ENCODE peak calls at places on chromosomes 5 and 9, in six cellular contexts. J, K, D, B, O and Q are unnamed samples.

GRCh38 chr5:76710991-76711390 is 4.9 kb upstream of the F2R start:
- DNase-seq in J (no peak), K (peak), D (no peak), B (peak), O (no peak), Q (no peak)

GRCh38 chr5:157449011-157449723 is 10.8 kb upstream of the NIPAL4 start:
- DNase-seq in J (peak), K (no peak), D (no peak), B (no peak), O (peak), Q (no peak)

GRCh38 chr5:169041180-169041579 is 259.8 kb downstream of the SLIT3 start:
- DNase-seq in J (no peak), K (no peak), D (no peak), B (no peak), O (no peak), Q (no peak)

GRCh38 chr5:27020965-27021364 is 17.4 kb downstream of the CDH9 start:
- DNase-seq in J (no peak), K (peak), D (no peak), B (peak), O (no peak), Q (no peak)

GRCh38 chr9:137385061-137385655 is 37.8 kb downstream of the EXD3 start:
- DNase-seq in J (no peak), K (no peak), D (no peak), B (no peak), O (no peak), Q (no peak)

GRCh38 chr5:32767948-32768427 is 56.9 kb downstream of the NPR3 start:
- DNase-seq in J (no peak), K (peak), D (peak), B (peak), O (no peak), Q (no peak)

GRCh38 chr9:22065431-22065830 is 56.3 kb upstream of the CDKN2B start:
- DNase-seq in J (no peak), K (no peak), D (no peak), B (no peak), O (no peak), Q (no peak)

GRCh38 chr5:172343741-172344140 is 60.2 kb upstream of the UBTD2 start:
- DNase-seq in J (no peak), K (no peak), D (no peak), B (no peak), O (no peak), Q (no peak)

GRCh38 chr5:130536726-130537125 is 628.3 kb downstream of the HINT1 start:
- DNase-seq in J (no peak), K (peak), D (no peak), B (no peak), O (no peak), Q (no peak)

GRCh38 chr5:146009020-146009419 is 72.6 kb downstream of the SH3RF2 start:
- DNase-seq in J (no peak), K (no peak), D (no peak), B (peak), O (no peak), Q (no peak)

GRCh38 chr9:132638240-132638639 is 31.5 kb downstream of the DDX31 start:
- DNase-seq in J (no peak), K (no peak), D (no peak), B (peak), O (no peak), Q (no peak)

GRCh38 chr9:90773593-90773992 is 28.0 kb upstream of the SYK start:
- DNase-seq in J (no peak), K (no peak), D (no peak), B (no peak), O (no peak), Q (no peak)

GRCh38 chr5:129098488-129099183 is 4.1 kb downstream of the ISOC1 start:
- DNase-seq in J (no peak), K (peak), D (no peak), B (no peak), O (no peak), Q (no peak)

GRCh38 chr9:99720455-99721050 is 101.1 kb upstream of the NR4A3 start:
- DNase-seq in J (no peak), K (peak), D (no peak), B (peak), O (no peak), Q (no peak)

GRCh38 chr9:3912260-3912659 is 386.5 kb upstream of the RFX3 start:
- DNase-seq in J (no peak), K (peak), D (no peak), B (no peak), O (no peak), Q (no peak)

GRCh38 chr5:181186902-181187499 is 18.0 kb downstream of the TRIM7 start:
- DNase-seq in J (no peak), K (no peak), D (no peak), B (no peak), O (no peak), Q (no peak)

GRCh38 chr5:1521671-1522600 is 1.8 kb downstream of the LPCAT1 start:
- DNase-seq in J (peak), K (peak), D (no peak), B (peak), O (peak), Q (no peak)

GRCh38 chr9:96135071-96135825 is 166.7 kb downstream of the HSD17B3 start:
- DNase-seq in J (no peak), K (no peak), D (no peak), B (peak), O (no peak), Q (no peak)

GRCh38 chr9:133122167-133122550 is 1.1 kb upstream of the RALGDS start:
- DNase-seq in J (no peak), K (no peak), D (no peak), B (no peak), O (no peak), Q (no peak)

GRCh38 chr9:78786794-78787193 is 489.9 kb downstream of the PSAT1 start:
- DNase-seq in J (no peak), K (peak), D (no peak), B (peak), O (no peak), Q (no peak)

GRCh38 chr5:91280062-91280941 is 102.8 kb downstream of the ARRDC3 start:
- DNase-seq in J (peak), K (peak), D (peak), B (peak), O (peak), Q (peak)

GRCh38 chr5:73373814-73374510 is 74.6 kb downstream of the FOXD1 start:
- DNase-seq in J (no peak), K (no peak), D (no peak), B (no peak), O (no peak), Q (no peak)

GRCh38 chr5:73367650-73368049 is 80.9 kb downstream of the FOXD1 start:
- DNase-seq in J (no peak), K (peak), D (no peak), B (peak), O (no peak), Q (no peak)

GRCh38 chr5:73369283-73369682 is 79.3 kb downstream of the FOXD1 start:
- DNase-seq in J (no peak), K (no peak), D (no peak), B (no peak), O (no peak), Q (no peak)

GRCh38 chr5:73370620-73371583 is 77.7 kb downstream of the FOXD1 start:
- DNase-seq in J (no peak), K (peak), D (peak), B (peak), O (no peak), Q (no peak)

DNA sequence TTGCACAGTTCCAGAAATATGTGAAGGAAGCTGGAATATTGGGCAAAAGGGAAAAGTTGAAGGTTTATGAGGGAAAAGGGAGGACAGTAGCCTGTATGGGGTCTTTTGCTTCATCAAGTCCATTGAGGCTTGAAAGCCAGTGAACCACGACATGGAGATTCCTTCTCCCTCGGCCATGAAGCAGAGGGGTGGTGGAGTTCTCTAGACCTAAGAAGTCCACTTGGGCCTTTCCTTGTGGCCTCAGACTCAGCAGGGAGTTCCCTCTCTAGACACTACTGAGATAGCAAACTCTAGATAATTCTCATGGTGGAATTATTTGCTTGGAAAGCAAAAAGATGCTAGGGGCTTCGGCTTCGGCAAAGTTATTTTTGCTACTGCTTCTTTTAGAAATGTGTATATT is 78.5 kb downstream of the FOXD1 start:
- DNase-seq in J (no peak), K (no peak), D (no peak), B (no peak), O (no peak), Q (no peak)
- H2AFZ ChIP-seq in J (no peak), K (no peak), D (no peak), B (no peak), O (no peak), Q (no peak)

GRCh38 chr5:176646049-176646706 is 1.1 kb upstream of the TSPAN17 start:
- DNase-seq in J (no peak), K (no peak), D (peak), B (no peak), O (no peak), Q (no peak)

GRCh38 chr5:176648467-176649194 is 1.3 kb downstream of the TSPAN17 start:
- DNase-seq in J (no peak), K (no peak), D (no peak), B (no peak), O (no peak), Q (no peak)

GRCh38 chr5:176647870-176648466 is 684 bp downstream of the TSPAN17 start:
- DNase-seq in J (no peak), K (peak), D (no peak), B (no peak), O (peak), Q (no peak)

GRCh38 chr5:176646707-176647029 is 616 bp upstream of the TSPAN17 start:
- DNase-seq in J (no peak), K (no peak), D (no peak), B (no peak), O (no peak), Q (no peak)

DNA sequence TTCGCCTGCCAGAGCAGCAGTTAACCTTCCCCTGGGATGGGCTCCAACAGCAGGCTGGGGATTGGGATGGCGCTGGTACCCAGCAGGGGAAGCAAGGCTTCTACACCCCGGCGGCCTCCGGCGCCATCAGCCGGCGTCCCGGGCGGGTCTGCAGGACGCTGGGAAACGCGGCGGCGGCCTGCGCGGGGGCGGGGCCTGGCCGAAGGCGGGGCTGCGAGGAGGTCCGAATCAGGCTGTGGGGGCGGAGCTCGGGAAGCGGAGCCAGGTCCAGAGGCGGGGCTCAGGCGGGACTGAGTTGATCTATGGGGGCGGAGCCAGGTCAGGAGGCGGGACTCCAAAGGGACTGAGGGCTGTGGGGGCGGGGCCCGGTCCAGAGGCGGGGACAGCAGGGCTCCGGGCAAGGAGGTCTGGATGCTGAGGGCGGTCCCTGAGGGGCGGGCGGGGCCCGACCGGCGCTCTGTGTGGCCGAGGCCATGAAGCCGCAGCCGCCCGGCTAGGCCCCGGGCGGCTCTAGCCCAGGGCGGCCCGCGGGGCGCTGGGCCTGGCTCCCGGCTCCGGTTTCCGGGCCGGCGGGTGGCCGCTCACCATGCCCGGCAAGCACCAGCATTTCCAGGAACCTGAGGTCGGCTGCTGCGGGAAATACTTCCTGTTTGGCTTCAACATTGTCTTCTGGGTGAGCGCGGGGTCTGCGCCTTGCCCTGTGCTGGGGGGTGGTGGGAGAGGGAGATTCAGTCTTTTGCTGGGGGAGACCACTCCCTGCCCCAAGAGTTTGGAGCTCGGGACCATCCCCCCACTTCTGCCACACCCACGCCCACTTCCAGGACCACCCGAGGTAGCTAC is at the start of gene TSPAN17:
- DNase-seq in J (peak), K (peak), D (peak), B (peak), O (peak), Q (peak)
- H4K8ac ChIP-seq in J (no peak), K (peak), D (peak), B (peak), O (peak), Q (peak)

GRCh38 chr9:136252281-136252680 is 6.7 kb upstream of the QSOX2 start:
- DNase-seq in J (no peak), K (no peak), D (no peak), B (no peak), O (no peak), Q (no peak)
- H2AFZ ChIP-seq in J (no peak), K (no peak), D (no peak), B (no peak), O (no peak), Q (no peak)

GRCh38 chr9:98368366-98369065 is 113.1 kb upstream of the TBC1D2 start:
- DNase-seq in J (no peak), K (no peak), D (no peak), B (peak), O (no peak), Q (no peak)

GRCh38 chr9:98369896-98370295 is 114.4 kb upstream of the TBC1D2 start:
- DNase-seq in J (no peak), K (no peak), D (no peak), B (no peak), O (no peak), Q (no peak)

GRCh38 chr9:98369471-98369870 is 114.0 kb upstream of the TBC1D2 start:
- DNase-seq in J (no peak), K (no peak), D (no peak), B (no peak), O (no peak), Q (no peak)

GRCh38 chr9:98367923-98368322 is 112.5 kb upstream of the TBC1D2 start:
- DNase-seq in J (no peak), K (no peak), D (no peak), B (no peak), O (no peak), Q (no peak)

DNA sequence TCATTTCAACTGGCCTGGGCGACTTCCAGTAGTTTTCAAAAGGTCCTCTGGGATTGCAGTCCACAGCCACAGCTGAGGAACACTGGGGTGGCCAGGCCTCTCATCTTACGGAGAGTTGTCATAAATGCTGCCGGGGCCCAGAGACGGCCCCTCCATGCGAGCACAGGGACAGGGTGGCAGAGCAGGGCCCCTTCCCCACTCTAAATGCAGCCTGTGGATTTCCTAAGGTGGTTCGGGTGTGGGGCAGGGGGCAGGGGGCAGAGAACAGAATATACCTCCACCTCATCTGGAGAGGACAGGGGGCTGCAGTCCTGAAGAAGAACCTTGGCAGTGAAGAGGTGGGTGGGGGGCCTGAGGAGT is 113.6 kb upstream of the TBC1D2 start:
- DNase-seq in J (no peak), K (no peak), D (no peak), B (no peak), O (no peak), Q (no peak)
- H4K8ac ChIP-seq in J (no peak), K (no peak), D (no peak), B (no peak), O (no peak), Q (no peak)

DNA sequence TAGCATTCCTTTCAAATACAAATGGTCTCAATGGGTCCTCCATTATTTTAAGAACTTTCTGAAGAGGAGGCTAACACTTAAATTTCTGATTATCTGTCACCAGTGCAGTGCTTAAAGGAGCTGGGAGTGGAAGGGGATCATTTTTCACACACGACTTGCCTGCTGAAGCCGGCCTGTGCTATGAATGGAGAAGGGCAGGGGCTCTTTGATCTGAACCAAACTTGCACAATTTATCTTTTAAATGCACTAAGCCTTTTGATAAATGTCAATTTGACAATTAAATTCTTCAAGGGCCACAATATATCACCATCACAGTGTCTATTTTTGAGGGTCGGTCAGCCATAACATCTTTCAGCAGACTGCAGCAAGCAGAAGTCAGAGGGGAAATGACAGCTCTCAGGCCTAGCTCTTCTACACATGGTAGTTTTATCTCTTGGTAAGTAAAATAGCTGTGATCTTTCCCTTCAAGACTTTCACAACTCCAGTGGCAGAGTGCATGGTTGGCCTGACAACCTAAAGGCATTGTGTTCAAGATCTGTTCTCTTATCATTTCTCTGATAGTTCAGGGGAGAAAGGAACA is 106.5 kb upstream of the EFNA5 start:
- DNase-seq in J (no peak), K (no peak), D (no peak), B (no peak), O (no peak), Q (no peak)
- H2AFZ ChIP-seq in J (no peak), K (no peak), D (no peak), B (no peak), O (no peak), Q (peak)

DNA sequence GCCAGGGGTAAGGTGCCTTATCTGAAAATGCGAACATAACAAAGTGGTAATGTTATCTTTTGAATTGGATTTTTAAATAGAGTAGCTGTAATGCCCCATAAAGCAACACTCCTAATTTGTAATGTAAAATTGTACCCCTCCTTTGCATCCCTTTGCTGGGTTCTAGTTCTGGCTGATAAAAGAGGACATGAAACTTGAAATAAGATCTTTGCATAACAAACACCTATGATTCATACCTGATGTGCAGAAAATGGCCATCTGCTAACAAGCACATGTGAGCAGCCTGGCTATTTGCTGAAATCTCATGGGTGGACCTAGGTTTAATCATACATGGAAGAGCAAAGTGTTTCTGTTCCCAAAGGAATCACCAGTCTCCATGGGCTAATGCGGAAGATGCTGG is 585.0 kb downstream of the TLE4 start:
- DNase-seq in J (no peak), K (no peak), D (no peak), B (peak), O (no peak), Q (no peak)
- H4K8ac ChIP-seq in J (no peak), K (no peak), D (no peak), B (no peak), O (no peak), Q (no peak)

DNA sequence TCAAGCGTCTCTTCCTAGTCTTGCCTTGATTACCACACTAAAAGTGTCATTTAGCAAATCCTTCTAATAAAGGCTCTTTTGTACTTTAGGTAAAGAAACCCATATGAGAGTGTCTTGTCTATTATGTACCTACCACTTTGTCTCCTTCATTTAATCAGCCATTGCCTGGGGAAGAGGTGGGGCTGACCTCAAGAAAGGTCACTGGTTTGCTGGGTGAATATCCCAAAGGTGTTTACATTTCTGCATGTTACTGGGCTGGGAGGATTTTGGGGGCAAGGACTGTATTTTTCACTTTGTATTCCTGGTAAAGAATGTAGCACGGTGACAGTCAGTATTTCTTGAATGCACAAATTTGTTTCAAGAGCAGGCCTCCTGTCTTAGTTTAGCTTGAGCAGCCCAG is 11.9 kb upstream of the RPS23 start:
- DNase-seq in J (no peak), K (no peak), D (no peak), B (no peak), O (no peak), Q (no peak)
- H2AFZ ChIP-seq in J (no peak), K (no peak), D (no peak), B (no peak), O (no peak), Q (no peak)

DNA sequence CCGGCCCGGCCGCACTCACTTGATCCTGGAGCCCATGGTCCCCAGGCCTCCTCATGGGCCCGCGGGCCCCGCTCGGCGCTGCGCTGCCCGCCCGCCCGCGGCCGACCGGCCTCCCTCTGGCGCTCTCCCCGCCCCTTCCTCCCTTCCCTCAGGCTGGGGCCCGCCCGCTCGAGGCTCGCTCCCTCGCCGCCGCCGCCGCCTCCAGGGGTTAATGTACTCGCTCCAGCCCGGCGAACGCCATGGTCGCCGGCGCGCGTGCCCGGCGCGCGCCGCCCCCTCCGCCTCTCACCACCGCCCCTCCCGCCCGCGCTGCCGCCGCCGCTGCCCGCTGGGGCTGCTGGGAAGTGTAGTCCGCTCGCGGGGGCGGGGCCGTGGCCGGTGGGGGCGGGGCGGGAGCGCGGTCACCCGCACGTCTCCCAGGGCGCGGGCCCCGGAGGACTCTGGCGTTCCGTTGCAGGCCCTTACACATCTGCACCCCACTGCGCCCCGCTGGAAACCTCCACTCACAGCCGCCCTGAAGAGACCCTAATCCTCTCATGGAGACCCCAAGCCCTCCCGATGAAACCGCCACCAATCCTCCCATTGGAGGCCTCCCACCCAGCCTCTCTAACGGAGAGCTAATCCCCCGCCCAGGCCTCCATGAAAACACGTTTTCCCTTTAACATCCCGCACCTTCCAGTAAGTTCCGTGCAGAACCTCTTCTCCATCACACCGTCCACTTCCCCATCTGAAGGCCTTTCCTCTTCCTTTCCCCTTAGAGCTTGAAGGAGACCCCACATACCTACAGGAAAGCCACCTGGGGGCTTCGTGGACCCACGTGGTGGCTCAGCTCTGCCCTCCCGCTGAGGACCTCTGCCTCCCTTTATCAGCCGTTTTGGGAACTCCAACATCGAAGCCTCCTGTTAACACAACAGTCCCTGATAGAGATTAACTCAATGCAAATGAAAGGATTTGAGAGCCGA is at the start of gene DENND1A:
- DNase-seq in J (peak), K (peak), D (peak), B (peak), O (peak), Q (peak)
- H4K8ac ChIP-seq in J (no peak), K (peak), D (peak), B (peak), O (peak), Q (no peak)